ENCODE peak calls at places on chromosomes 3 and 15, in ten cellular contexts. F is activated T-helper 9 cell treated with anti-CD3 and anti-CD28 coated beads, Interleukin-2, amount 50 U/mL, for 16 hours; W is stimulated activated CD8-positive, alpha-beta memory T cell treated with anti-CD3 and anti-CD28 coated beads, Interleukin-15, amount 100 ng/mL, for 24 hours; R is hypothalamus; I is choroid plexus epithelial cell; H is brain microvascular endothelial cell; Y is H7; P is hepatic stellate cell; V is mesendoderm; D is lung microvascular endothelial cell. U is an unnamed sample.

GRCh38 chr3:139187154-139187553 is 142.5 kb upstream of the PRR23C start:
- DNase-seq in F (no peak), W (no peak), R (no peak), I (no peak), H (no peak), Y (no peak), P (no peak), V (no peak), D (peak), U (no peak)

GRCh38 chr3:195010551-195011100 is 260.3 kb downstream of the XXYLT1 start:
- DNase-seq in F (no peak), W (no peak), R (no peak), I (no peak), H (no peak), Y (no peak), P (no peak), V (no peak), D (no peak), U (no peak)

GRCh38 chr15:80970018-80970657 is 19.5 kb downstream of the MESD start:
- DNase-seq in F (peak), W (no peak), R (peak), I (peak), H (peak), Y (peak), P (peak), V (peak), D (peak), U (no peak)

GRCh38 chr3:6132684-6133432 is 728.1 kb upstream of the GRM7 start:
- DNase-seq in F (no peak), W (no peak), R (no peak), I (no peak), H (no peak), Y (no peak), P (no peak), V (no peak), D (no peak), U (no peak)

GRCh38 chr3:176090727-176091126 is 1106.6 kb downstream of the TBL1XR1 start:
- DNase-seq in F (no peak), W (no peak), R (no peak), I (no peak), H (no peak), Y (no peak), P (no peak), V (no peak), D (no peak), U (no peak)

GRCh38 chr3:63069780-63070540 is 194.7 kb upstream of the CADPS start:
- DNase-seq in F (no peak), W (no peak), R (no peak), I (no peak), H (no peak), Y (no peak), P (no peak), V (no peak), D (no peak), U (no peak)

GRCh38 chr15:101615414-101615985 is 36.7 kb downstream of the TM2D3 start:
- DNase-seq in F (no peak), W (no peak), R (no peak), I (peak), H (no peak), Y (no peak), P (no peak), V (peak), D (no peak), U (no peak)

GRCh38 chr3:174330303-174330702 is 528.8 kb upstream of the NAALADL2 start:
- DNase-seq in F (no peak), W (no peak), R (no peak), I (peak), H (peak), Y (no peak), P (peak), V (peak), D (peak), U (peak)

GRCh38 chr3:174533286-174533685 is 325.8 kb upstream of the NAALADL2 start:
- DNase-seq in F (no peak), W (no peak), R (no peak), I (peak), H (peak), Y (no peak), P (peak), V (no peak), D (no peak), U (peak)

GRCh38 chr3:141498592-141499223 is 11.9 kb downstream of the RASA2 start:
- DNase-seq in F (peak), W (peak), R (no peak), I (peak), H (no peak), Y (no peak), P (no peak), V (no peak), D (peak), U (no peak)

GRCh38 chr3:147409143-147410121 is at the start of gene ZIC1:
- DNase-seq in F (no peak), W (no peak), R (peak), I (peak), H (peak), Y (peak), P (no peak), V (peak), D (no peak), U (peak)

GRCh38 chr3:2377281-2377680 is 278.6 kb downstream of the CNTN4 start:
- DNase-seq in F (no peak), W (no peak), R (no peak), I (no peak), H (no peak), Y (no peak), P (no peak), V (no peak), D (no peak), U (no peak)

GRCh38 chr3:39383190-39383912 is at the start of gene SLC25A38:
- DNase-seq in F (peak), W (peak), R (no peak), I (peak), H (peak), Y (peak), P (peak), V (peak), D (peak), U (peak)

GRCh38 chr15:88651971-88652370 is 13.2 kb downstream of the ISG20 start:
- DNase-seq in F (no peak), W (no peak), R (no peak), I (no peak), H (no peak), Y (peak), P (no peak), V (no peak), D (no peak), U (no peak)

GRCh38 chr3:186057594-186057993 is 51.3 kb downstream of the ETV5 start:
- DNase-seq in F (no peak), W (no peak), R (no peak), I (peak), H (peak), Y (peak), P (no peak), V (peak), D (peak), U (peak)

GRCh38 chr15:25177955-25178801 is 223.4 kb downstream of the SNRPN start:
- DNase-seq in F (no peak), W (no peak), R (no peak), I (no peak), H (no peak), Y (peak), P (no peak), V (no peak), D (no peak), U (no peak)

GRCh38 chr15:68634531-68634930 is 55.7 kb downstream of the CORO2B start:
- DNase-seq in F (no peak), W (no peak), R (no peak), I (no peak), H (no peak), Y (no peak), P (no peak), V (no peak), D (no peak), U (no peak)

GRCh38 chr15:70504305-70504951 is 258.9 kb downstream of the UACA start:
- DNase-seq in F (no peak), W (no peak), R (no peak), I (peak), H (peak), Y (no peak), P (peak), V (peak), D (peak), U (no peak)

GRCh38 chr15:69576035-69576526 is 123.5 kb downstream of the RPLP1 start:
- DNase-seq in F (peak), W (peak), R (peak), I (peak), H (no peak), Y (peak), P (peak), V (no peak), D (peak), U (no peak)

GRCh38 chr3:72323794-72324193 is 524.5 kb downstream of the SHQ1 start:
- DNase-seq in F (no peak), W (no peak), R (no peak), I (no peak), H (no peak), Y (no peak), P (no peak), V (no peak), D (no peak), U (no peak)

GRCh38 chr15:36994809-36995208 is 105.5 kb downstream of the MEIS2 start:
- DNase-seq in F (no peak), W (no peak), R (no peak), I (no peak), H (no peak), Y (no peak), P (no peak), V (no peak), D (no peak), U (no peak)

GRCh38 chr3:192923731-192924130 is 6.1 kb upstream of the MB21D2 start:
- DNase-seq in F (no peak), W (no peak), R (no peak), I (no peak), H (no peak), Y (no peak), P (no peak), V (no peak), D (no peak), U (no peak)

GRCh38 chr15:59828871-59829270 is 139.8 kb upstream of the BNIP2 start:
- DNase-seq in F (no peak), W (no peak), R (no peak), I (no peak), H (no peak), Y (no peak), P (no peak), V (no peak), D (no peak), U (no peak)

GRCh38 chr15:63942486-63943365 is 103.6 kb downstream of the DAPK2 start:
- DNase-seq in F (no peak), W (no peak), R (no peak), I (no peak), H (no peak), Y (no peak), P (no peak), V (peak), D (no peak), U (no peak)

GRCh38 chr15:101378879-101379278 is 83.8 kb upstream of the SNRPA1 start:
- DNase-seq in F (no peak), W (no peak), R (no peak), I (no peak), H (no peak), Y (no peak), P (no peak), V (no peak), D (no peak), U (no peak)

GRCh38 chr3:173970206-173970605 is 572.7 kb downstream of the NLGN1 start:
- DNase-seq in F (no peak), W (no peak), R (no peak), I (no peak), H (no peak), Y (no peak), P (no peak), V (no peak), D (no peak), U (no peak)

GRCh38 chr3:72996121-72996472 is 514 bp upstream of the PPP4R2 start:
- DNase-seq in F (no peak), W (no peak), R (no peak), I (no peak), H (no peak), Y (no peak), P (no peak), V (no peak), D (no peak), U (no peak)

GRCh38 chr3:114093596-114093995 is 37.1 kb downstream of the QTRT2 start:
- DNase-seq in F (no peak), W (no peak), R (no peak), I (peak), H (peak), Y (no peak), P (peak), V (no peak), D (peak), U (peak)

GRCh38 chr15:56679247-56679646 is 54.1 kb downstream of the ZNF280D start:
- DNase-seq in F (no peak), W (no peak), R (no peak), I (no peak), H (no peak), Y (no peak), P (no peak), V (no peak), D (no peak), U (no peak)

GRCh38 chr15:48352474-48353072 is 21.3 kb downstream of the DUT start:
- DNase-seq in F (no peak), W (no peak), R (peak), I (peak), H (peak), Y (peak), P (no peak), V (peak), D (peak), U (no peak)

GRCh38 chr3:186938716-186939115 is 8.4 kb downstream of the ST6GAL1 start:
- DNase-seq in F (no peak), W (no peak), R (no peak), I (peak), H (peak), Y (no peak), P (peak), V (no peak), D (no peak), U (peak)

GRCh38 chr15:40241305-40242215 is 2.7 kb downstream of the PAK6 start:
- DNase-seq in F (no peak), W (no peak), R (no peak), I (no peak), H (no peak), Y (peak), P (no peak), V (no peak), D (no peak), U (no peak)

U was measured in non-pigmented ciliary epithelial cell.